ENCODE peak calls at places on chromosomes 3 and 15, in ten cellular contexts. B, P, U, Y, S, O, F, V, G and E are unnamed samples.

GRCh38 chr15:35460616-35461015 is 85.3 kb downstream of the DPH6 start:
- DNase-seq in B (no peak), G (no peak), F (no peak), P (no peak), O (peak), Y (no peak), S (no peak), U (no peak), V (no peak), E (no peak)

GRCh38 chr15:75828429-75828828 is 14.8 kb upstream of the UBE2Q2 start:
- DNase-seq in Y (no peak), U (no peak), F (no peak), P (no peak), V (no peak), B (no peak), S (no peak), G (no peak), O (no peak), E (no peak)

GRCh38 chr3:197555281-197556261 is at the start of gene BDH1:
- DNase-seq in U (peak), B (no peak), P (peak), S (no peak), V (peak), F (no peak), G (peak), Y (peak), O (peak), E (peak)

GRCh38 chr15:36313021-36313420 is 266.4 kb upstream of the CDIN1 start:
- DNase-seq in P (no peak), Y (no peak), F (no peak), U (no peak), S (no peak), V (no peak), B (no peak), O (peak), G (no peak), E (no peak)

GRCh38 chr3:70989174-70989573 is 594.4 kb downstream of the FOXP1 start:
- DNase-seq in P (no peak), F (no peak), B (no peak), Y (no peak), U (no peak), G (no peak), V (no peak), S (peak), O (no peak), E (no peak)

GRCh38 chr15:27681038-27681437 is 418.1 kb downstream of the OCA2 start:
- DNase-seq in U (no peak), P (no peak), V (peak), O (no peak), G (no peak), S (no peak), B (no peak), F (no peak), Y (no peak), E (no peak)

GRCh38 chr3:102238362-102238761 is 196.5 kb upstream of the ZPLD1 start:
- DNase-seq in U (no peak), O (peak), B (no peak), V (no peak), G (no peak), P (no peak), Y (no peak), S (no peak), F (no peak), E (no peak)

GRCh38 chr15:37056168-37056893 is 44.0 kb downstream of the MEIS2 start:
- DNase-seq in G (no peak), Y (no peak), F (no peak), V (no peak), P (peak), O (no peak), U (no peak), S (peak), B (no peak), E (no peak)

GRCh38 chr3:129445472-129445871 is 5.4 kb downstream of the IFT122 start:
- DNase-seq in G (no peak), Y (no peak), B (no peak), F (no peak), U (no peak), P (no peak), S (no peak), V (no peak), O (no peak), E (no peak)

GRCh38 chr3:175980731-175981130 is 1121.6 kb downstream of the NAALADL2 start:
- DNase-seq in P (no peak), U (no peak), G (no peak), B (peak), F (no peak), O (no peak), Y (no peak), V (no peak), S (no peak), E (no peak)

GRCh38 chr3:11056531-11057050 is 64.0 kb downstream of the SLC6A1 start:
- DNase-seq in B (no peak), O (no peak), F (no peak), S (no peak), Y (no peak), U (no peak), G (no peak), V (no peak), P (no peak), E (no peak)

GRCh38 chr3:14467723-14468620 is 65.6 kb downstream of the SLC6A6 start:
- DNase-seq in P (no peak), F (no peak), B (no peak), O (peak), U (peak), V (peak), Y (peak), G (no peak), S (peak), E (peak)

GRCh38 chr3:160022068-160022467 is 33.4 kb downstream of the IL12A start:
- DNase-seq in B (no peak), S (no peak), O (no peak), U (no peak), P (no peak), Y (no peak), V (no peak), F (no peak), G (no peak), E (no peak)

GRCh38 chr3:48408823-48409281 is 21.0 kb downstream of the PLXNB1 start:
- DNase-seq in F (no peak), U (no peak), P (peak), O (no peak), Y (no peak), V (peak), B (no peak), G (no peak), S (no peak), E (peak)

GRCh38 chr3:8186213-8186612 is 315.4 kb upstream of the LMCD1 start:
- DNase-seq in V (no peak), U (no peak), B (no peak), Y (no peak), G (no peak), O (no peak), S (no peak), P (no peak), F (no peak), E (no peak)
- TF ChIP-seq CTCF in V (no peak), U (no peak), B (no peak), Y (no peak), G (no peak), O (no peak), S (no peak), P (no peak), F (no peak), E (no peak)

GRCh38 chr3:120559228-120560061 is 36.7 kb upstream of the NDUFB4 start:
- DNase-seq in B (peak), U (peak), F (peak), G (no peak), S (peak), Y (peak), V (peak), P (peak), O (peak), E (peak)
- TF ChIP-seq CTCF in B (no peak), U (peak), F (no peak), G (peak), S (no peak), Y (no peak), V (peak), P (peak), O (no peak), E (peak)

GRCh38 chr3:116263842-116264545 is 181.3 kb downstream of the LSAMP start:
- DNase-seq in V (no peak), P (no peak), U (no peak), O (no peak), S (peak), F (no peak), Y (no peak), B (no peak), G (no peak), E (no peak)
- TF ChIP-seq CTCF in V (no peak), P (no peak), U (no peak), O (no peak), S (no peak), F (no peak), Y (no peak), B (no peak), G (no peak), E (no peak)

GRCh38 chr3:163776753-163777152 is 1301.5 kb downstream of the SI start:
- DNase-seq in U (no peak), S (no peak), V (no peak), G (no peak), P (no peak), B (no peak), F (no peak), O (no peak), Y (no peak), E (no peak)

GRCh38 chr3:163779396-163780344 is 1298.6 kb downstream of the SI start:
- DNase-seq in S (no peak), V (peak), Y (no peak), O (no peak), P (no peak), U (no peak), F (no peak), B (no peak), G (no peak), E (no peak)
- TF ChIP-seq CTCF in S (no peak), V (peak), Y (no peak), O (no peak), P (no peak), U (no peak), F (no peak), B (no peak), G (no peak), E (no peak)

DNA sequence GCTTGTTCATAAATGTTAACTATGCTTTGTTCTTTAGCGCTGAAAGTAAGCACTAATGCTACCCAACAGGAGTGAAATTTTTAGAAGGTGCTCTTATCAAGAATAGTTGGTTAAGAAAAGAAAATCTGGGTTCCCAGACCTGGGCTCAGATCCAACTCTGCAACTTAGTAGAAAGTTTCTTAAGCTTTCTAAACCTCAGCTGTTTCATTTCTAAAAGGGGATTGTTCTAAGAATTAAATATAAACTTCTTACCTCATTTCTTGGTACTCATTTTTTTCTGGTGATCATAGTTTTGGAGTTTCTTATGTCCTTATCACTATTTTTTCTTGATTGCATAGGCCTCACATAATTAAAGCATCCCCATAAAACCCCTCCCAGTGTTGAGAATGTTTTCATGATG is 12.1 kb downstream of the ARPP21 start:
- DNase-seq in Y (no peak), G (no peak), F (no peak), V (no peak), S (peak), O (no peak), B (no peak), P (no peak), U (no peak), E (no peak)
- TF ChIP-seq CTCF in Y (no peak), G (no peak), F (no peak), V (no peak), S (no peak), O (no peak), B (no peak), P (no peak), U (no peak), E (no peak)

DNA sequence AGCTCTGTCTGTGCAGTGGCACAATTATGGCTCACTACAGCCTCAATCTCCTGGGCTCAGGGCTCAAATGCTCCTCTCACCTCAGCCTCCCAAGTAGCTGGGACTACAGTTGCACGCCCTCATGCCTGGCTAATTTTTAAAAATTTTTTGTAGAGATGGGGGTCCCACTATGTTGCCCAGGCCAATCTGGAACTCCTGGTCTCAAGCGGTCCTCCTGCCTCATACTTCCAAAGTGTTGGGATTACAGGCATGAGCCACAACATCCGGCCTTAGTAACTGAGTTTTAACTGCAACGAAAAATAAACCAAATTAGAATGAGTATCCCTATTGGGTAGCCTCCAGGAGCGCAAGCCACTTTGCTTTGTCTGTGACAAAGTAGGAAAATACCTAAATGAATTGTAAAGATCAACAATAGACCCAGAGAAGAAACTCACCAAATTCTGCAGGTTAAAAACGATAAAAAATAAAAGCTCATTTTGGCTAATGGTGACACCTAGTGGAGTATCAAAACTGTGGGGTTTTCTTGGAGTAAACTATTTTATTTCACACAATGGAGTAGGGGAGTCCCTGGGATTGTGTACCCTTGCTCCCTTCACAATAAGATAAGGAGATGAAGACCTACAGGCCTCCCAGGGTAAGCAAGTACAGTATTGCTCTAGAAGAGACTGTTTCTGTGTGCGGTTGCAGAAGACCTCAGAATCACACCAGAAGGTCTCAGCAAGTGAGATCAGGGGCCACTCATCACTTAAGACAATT is 21.0 kb upstream of the CA12 start:
- DNase-seq in V (no peak), O (peak), B (no peak), P (no peak), F (no peak), S (peak), U (no peak), Y (no peak), G (no peak), E (no peak)
- TF ChIP-seq CTCF in V (peak), O (peak), B (peak), P (peak), F (peak), S (peak), U (peak), Y (peak), G (peak), E (no peak)

DNA sequence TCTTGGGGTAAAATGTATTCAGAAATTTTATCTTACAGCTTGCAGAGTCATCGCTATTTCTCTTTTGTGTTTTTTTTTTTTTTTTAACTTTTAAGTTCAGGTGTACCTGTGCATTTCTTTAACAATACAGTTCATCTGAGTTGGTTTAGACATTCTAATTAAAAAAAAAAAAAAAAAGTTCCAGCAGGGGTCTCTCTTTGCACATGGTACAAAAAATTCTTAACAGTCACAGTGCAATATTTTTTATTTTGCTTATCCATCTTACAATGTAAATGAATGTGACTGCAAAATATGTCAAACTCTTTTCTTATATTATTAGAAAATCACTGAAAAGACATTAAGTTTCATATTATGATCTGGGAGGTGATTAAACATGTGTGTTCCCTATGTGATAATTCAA is 47.5 kb upstream of the SLC9A9 start:
- DNase-seq in S (peak), V (no peak), P (no peak), F (no peak), Y (no peak), B (no peak), G (no peak), U (no peak), O (peak), E (no peak)
- TF ChIP-seq CTCF in S (peak), V (no peak), P (no peak), F (peak), Y (no peak), B (peak), G (peak), U (peak), O (peak), E (no peak)

GRCh38 chr3:170905862-170906261 is 2.6 kb downstream of the EIF5A2 start:
- DNase-seq in P (no peak), Y (no peak), U (no peak), V (no peak), O (no peak), B (no peak), F (no peak), S (peak), G (no peak), E (no peak)
- TF ChIP-seq CTCF in P (no peak), Y (no peak), U (no peak), V (no peak), O (no peak), B (no peak), F (no peak), S (no peak), G (no peak), E (no peak)

DNA sequence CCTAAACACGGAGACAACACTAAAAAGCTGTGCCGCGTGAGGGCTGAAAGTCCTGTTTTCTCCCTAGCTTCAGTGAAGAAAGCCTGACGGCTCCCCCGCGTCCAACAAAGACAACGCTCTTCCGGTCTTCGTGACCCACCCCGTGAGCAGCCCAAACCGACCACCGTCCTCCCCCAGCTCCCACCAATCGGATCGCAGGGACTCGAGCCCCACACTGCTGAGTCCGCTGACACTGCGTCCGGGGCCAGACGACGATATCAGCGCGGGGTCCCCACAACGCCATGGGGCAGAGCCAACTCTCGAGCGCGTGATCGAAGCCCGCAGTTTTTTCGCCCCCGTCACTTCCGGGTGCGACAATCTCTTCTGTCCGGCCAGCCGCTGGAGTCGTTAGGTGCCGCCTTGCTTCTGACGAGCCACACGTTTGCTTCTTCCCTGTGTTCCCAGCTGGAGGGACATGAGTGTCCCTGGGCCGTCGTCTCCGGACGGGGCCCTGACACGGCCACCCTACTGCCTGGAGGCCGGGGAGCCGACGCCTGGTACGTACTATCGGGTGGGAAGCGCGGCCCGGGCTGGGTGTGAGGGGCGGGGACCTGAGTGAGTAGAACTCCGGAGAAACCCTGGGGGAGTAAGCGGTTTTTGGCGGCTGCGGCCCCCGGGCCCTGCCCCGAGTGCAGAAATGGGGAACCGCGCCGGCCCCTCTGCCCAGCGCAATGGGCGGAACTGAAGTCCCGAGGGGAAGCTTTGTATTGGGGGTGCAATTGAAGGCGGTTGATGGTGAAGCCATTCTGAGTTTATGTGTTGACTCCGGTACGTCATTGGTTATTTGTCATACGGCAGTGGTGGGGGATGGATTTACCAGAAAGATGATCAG is at the start of gene BLOC1S6:
- DNase-seq in Y (peak), P (peak), B (peak), S (peak), G (peak), V (peak), U (peak), O (peak), F (peak), E (peak)
- TF ChIP-seq CTCF in Y (no peak), P (no peak), B (no peak), S (no peak), G (no peak), V (no peak), U (no peak), O (no peak), F (no peak), E (no peak)